ENCODE peak calls at places on chromosomes 5 and 9, in six cellular contexts. E is neuronal stem cell, J is H1, Y is IMR-90, A is mesendoderm, K is mesenchymal stem cell. B is an unnamed sample.

GRCh38 chr9:77725820-77726219 is 77.7 kb upstream of the GNA14 start:
- DNase-seq in E (no peak), Y (no peak), K (no peak), J (no peak), A (no peak), B (no peak)

GRCh38 chr5:101153526-101153925 is 250.4 kb upstream of the ST8SIA4 start:
- DNase-seq in E (no peak), A (no peak), Y (no peak), K (no peak), J (no peak), B (no peak)

GRCh38 chr9:37904647-37905505 is 949 bp upstream of the SLC25A51 start:
- DNase-seq in E (no peak), J (no peak), A (no peak), Y (peak; percentile 32), K (no peak), B (peak; percentile 35)

GRCh38 chr9:121757286-121757595 is 105.8 kb downstream of the DAB2IP start:
- DNase-seq in E (no peak), A (no peak), Y (no peak), J (no peak), K (no peak), B (no peak)

GRCh38 chr5:100890514-100891008 is 12.5 kb downstream of the ST8SIA4 start:
- DNase-seq in K (peak; percentile 27), J (no peak), A (no peak), Y (no peak), E (no peak), B (peak; percentile 70)

GRCh38 chr5:180817847-180818246 is 15.2 kb upstream of the MGAT1 start:
- DNase-seq in K (no peak), J (no peak), A (no peak), Y (no peak), E (no peak), B (no peak)

GRCh38 chr9:88781500-88782391 is 209.5 kb upstream of the S1PR3 start:
- DNase-seq in E (no peak), K (peak; percentile 80), A (peak; percentile 80), Y (peak; percentile 74), J (peak; percentile 13), B (no peak)

GRCh38 chr9:129575818-129576217 is 45.1 kb downstream of the C9orf50 start:
- DNase-seq in Y (peak; percentile 35), K (peak; percentile 33), A (peak; percentile 30), J (no peak), E (no peak), B (no peak)

GRCh38 chr9:98637381-98637780 is 71.4 kb downstream of the GABBR2 start:
- DNase-seq in A (no peak), E (no peak), Y (peak; percentile 47), J (no peak), K (no peak), B (no peak)

GRCh38 chr9:114259800-114260523 is 62.9 kb upstream of the ORM1 start:
- DNase-seq in E (no peak), A (no peak), Y (no peak), J (no peak), K (no peak), B (no peak)

GRCh38 chr9:125613156-125613555 is 93.9 kb downstream of the MAPKAP1 start:
- DNase-seq in E (no peak), J (no peak), K (no peak), Y (no peak), A (peak; percentile 40), B (peak; percentile 36)

GRCh38 chr5:58135571-58136335 is 324.1 kb downstream of the PLK2 start:
- DNase-seq in K (peak; percentile 22), Y (peak; percentile 83), A (no peak), J (no peak), E (no peak), B (no peak)

GRCh38 chr9:33809506-33809905 is 7.5 kb upstream of the UBE2R2 start:
- DNase-seq in E (no peak), J (no peak), A (no peak), K (no peak), Y (peak; percentile 25), B (no peak)

GRCh38 chr9:35903049-35903448 is 3.0 kb upstream of the HRCT1 start:
- DNase-seq in E (no peak), K (peak; percentile 56), J (no peak), Y (peak; percentile 65), A (peak; percentile 68), B (peak; percentile 75)

GRCh38 chr5:173774212-173774850 is 113.8 kb upstream of the CPEB4 start:
- DNase-seq in Y (no peak), K (no peak), A (no peak), E (no peak), J (no peak), B (no peak)

GRCh38 chr9:6538666-6539071 is 106.9 kb downstream of the GLDC start:
- DNase-seq in K (peak; percentile 45), J (no peak), E (no peak), Y (peak; percentile 57), A (peak; percentile 76), B (no peak)

GRCh38 chr5:137660349-137660817 is 75.5 kb downstream of the KLHL3 start:
- DNase-seq in J (peak; percentile 68), E (peak; percentile 66), A (peak; percentile 93), K (peak; percentile 69), Y (peak; percentile 81), B (peak; percentile 85)

GRCh38 chr9:91246842-91247241 is 114.9 kb downstream of the AUH start:
- DNase-seq in E (no peak), J (no peak), Y (peak; percentile 46), A (no peak), K (no peak), B (no peak)

GRCh38 chr9:76373173-76373771 is 21.0 kb downstream of the RFK start:
- DNase-seq in K (peak; percentile 34), A (no peak), E (no peak), Y (peak; percentile 80), J (no peak), B (peak; percentile 32)

GRCh38 chr5:142439208-142439607 is 114.4 kb upstream of the SPRY4 start:
- DNase-seq in J (no peak), Y (no peak), E (no peak), A (no peak), K (peak; percentile 44), B (no peak)

GRCh38 chr5:400282-401215 is 42.4 kb upstream of the EXOC3 start:
- DNase-seq in Y (peak; percentile 82), E (no peak), J (no peak), K (peak; percentile 75), A (no peak), B (peak; percentile 68)

GRCh38 chr9:98951967-98952366 is 8.3 kb downstream of the COL15A1 start:
- DNase-seq in J (no peak), K (no peak), Y (no peak), E (no peak), A (no peak), B (no peak)

GRCh38 chr9:136456257-136456656 is 16.6 kb upstream of the INPP5E start:
- DNase-seq in Y (no peak), K (no peak), E (no peak), J (no peak), A (no peak), B (no peak)

GRCh38 chr5:117652001-117652639 is 1077.5 kb upstream of the SEMA6A start:
- DNase-seq in E (no peak), K (no peak), Y (peak; percentile 24), J (no peak), A (no peak), B (no peak)

GRCh38 chr5:175614223-175614622 is 43.6 kb upstream of the HRH2 start:
- DNase-seq in E (no peak), K (no peak), A (no peak), J (no peak), Y (no peak), B (no peak)

GRCh38 chr9:33814816-33815215 is 2.1 kb upstream of the UBE2R2 start:
- DNase-seq in Y (no peak), A (no peak), K (peak; percentile 22), E (no peak), J (no peak), B (no peak)

GRCh38 chr9:84315278-84315877 is 25.2 kb downstream of the SLC28A3 start:
- DNase-seq in Y (peak; percentile 71), A (peak; percentile 68), K (peak; percentile 67), J (peak; percentile 41), E (peak; percentile 48), B (peak; percentile 45)

GRCh38 chr5:172144291-172144815 is 43.7 kb downstream of the STK10 start:
- DNase-seq in Y (peak; percentile 41), K (peak; percentile 43), E (no peak), A (peak; percentile 82), J (no peak), B (peak; percentile 92)

GRCh38 chr5:65766159-65766558 is 44.2 kb downstream of the NLN start:
- DNase-seq in J (no peak), E (no peak), Y (no peak), A (peak; percentile 17), K (no peak), B (no peak)

GRCh38 chr9:136745389-136746218 is 2.7 kb downstream of the LCN6 start:
- DNase-seq in J (no peak), E (no peak), Y (no peak), K (no peak), A (no peak), B (no peak)

GRCh38 chr5:140126315-140127012 is 727 bp downstream of the IGIP start:
- DNase-seq in E (no peak), K (no peak), J (no peak), A (no peak), Y (no peak), B (no peak)

GRCh38 chr9:98783518-98784226 is 12.7 kb downstream of the ANKS6 start:
- DNase-seq in E (no peak), J (no peak), A (no peak), Y (no peak), K (no peak), B (no peak)

GRCh38 chr5:97162045-97162444 is 19.6 kb upstream of the LIX1 start:
- DNase-seq in K (peak; percentile 80), A (peak; percentile 78), Y (peak; percentile 84), J (no peak), E (peak; percentile 77), B (peak; percentile 89)

GRCh38 chr9:106920701-106921283 is 57.8 kb downstream of the ZNF462 start:
- DNase-seq in A (peak; percentile 13), Y (peak; percentile 21), E (peak; percentile 20), J (no peak), K (peak; percentile 29), B (no peak)

GRCh38 chr5:119393746-119394145 is 37.9 kb downstream of the TNFAIP8 start:
- DNase-seq in A (no peak), K (peak; percentile 30), J (no peak), E (no peak), Y (peak; percentile 81), B (no peak)
- H3K23ac ChIP-seq in A (no peak overlapping the region), K (no peak overlapping the region), J (no peak overlapping the region), E (no peak overlapping the region), Y (no peak overlapping the region), B (no peak overlapping the region)

GRCh38 chr9:132044176-132044880 is 35.3 kb downstream of the MED27 start:
- DNase-seq in A (no peak), J (no peak), Y (peak; percentile 21), K (peak; percentile 38), E (no peak), B (no peak)
- H3K9ac ChIP-seq in A (no peak overlapping the region), J (no peak overlapping the region), Y (no peak overlapping the region), K (no peak overlapping the region), E (no peak overlapping the region), B (no peak overlapping the region)

GRCh38 chr5:135377751-135378680 is 21.0 kb downstream of the MACROH2A1 start:
- DNase-seq in K (no peak), Y (no peak), E (no peak), J (no peak), A (no peak), B (no peak)
- H3K36me3 ChIP-seq in K (peaks cover 94% of the 10 kb centered on the region), Y (peaks cover 38% of the 10 kb centered on the region), E (peaks cover 33% of the 10 kb centered on the region), J (no peaks in the 10 kb centered on the region), A (no peaks in the 10 kb centered on the region), B (peaks cover 43% of the 10 kb centered on the region)

GRCh38 chr9:18502546-18502945 is 28.6 kb downstream of the ADAMTSL1 start:
- DNase-seq in J (no peak), E (no peak), K (no peak), Y (no peak), A (no peak), B (no peak)
- H3K23ac ChIP-seq in J (no peak overlapping the region), E (no peak overlapping the region), K (no peak overlapping the region), Y (no peak overlapping the region), A (no peak overlapping the region), B (no peak overlapping the region)

GRCh38 chr9:130660326-130660682 is 4.1 kb upstream of the PRDM12 start:
- DNase-seq in A (no peak), K (no peak), Y (no peak), E (no peak), J (no peak), B (no peak)
- H3K9ac ChIP-seq in A (no peak overlapping the region), K (no peak overlapping the region), Y (no peak overlapping the region), E (no peak overlapping the region), J (no peak overlapping the region), B (no peak overlapping the region)